ENCODE peak calls at places on chromosomes 16 and 17, in nine cellular contexts. I is stomach, H is suprapubic skin, E is transverse colon, G is A549, L is tibial nerve, P is esophagus muscularis mucosa, Q is ovary, U is H1. X is an unnamed sample.

GRCh38 chr16:86357950-86358349 is 152.4 kb upstream of the FOXF1 start:
- DNase-seq in E (no peak), G (no peak), Q (no peak), I (no peak), L (no peak), U (no peak), H (no peak), P (no peak), X (no peak)

GRCh38 chr17:65954148-65954449 is 237.8 kb downstream of the CEP112 start:
- DNase-seq in U (no peak), G (no peak), E (no peak), L (no peak), I (no peak), P (no peak), Q (no peak), H (no peak), X (no peak)

GRCh38 chr16:4316732-4317461 is 1.0 kb downstream of the GLIS2 start:
- DNase-seq in E (peak), P (no peak), U (no peak), Q (peak), L (no peak), H (no peak), G (peak), I (peak), X (peak)

GRCh38 chr17:18974407-18975149 is 22.6 kb downstream of the SLC5A10 start:
- DNase-seq in L (no peak), I (no peak), H (no peak), U (no peak), E (no peak), Q (no peak), P (no peak), G (no peak), X (no peak)

GRCh38 chr17:62051053-62051452 is 14.0 kb downstream of the MED13 start:
- DNase-seq in U (no peak), H (no peak), G (no peak), Q (no peak), E (no peak), P (no peak), I (no peak), L (no peak), X (no peak)

GRCh38 chr17:40063034-40063765 is 435 bp downstream of the THRA start:
- DNase-seq in U (no peak), Q (peak), E (peak), L (peak), H (peak), I (peak), P (peak), G (no peak), X (peak)

GRCh38 chr16:27437946-27438345 is 36.0 kb downstream of the IL21R start:
- DNase-seq in I (no peak), Q (no peak), H (peak), L (no peak), G (no peak), U (no peak), P (no peak), E (no peak), X (peak)

GRCh38 chr17:82330322-82331239 is 3.0 kb downstream of the SECTM1 start:
- DNase-seq in G (peak), L (no peak), U (no peak), H (no peak), P (no peak), E (peak), Q (no peak), I (no peak), X (no peak)

GRCh38 chr17:41420134-41420533 is 4.3 kb downstream of the KRT37 start:
- DNase-seq in G (no peak), H (no peak), U (no peak), E (no peak), P (no peak), I (no peak), L (no peak), Q (no peak), X (no peak)

GRCh38 chr17:67378444-67379250 is 1.6 kb downstream of the PITPNC1 start:
- DNase-seq in L (peak), P (peak), Q (peak), G (peak), U (no peak), I (peak), E (peak), H (peak), X (peak)

GRCh38 chr16:70694517-70695218 is 8.8 kb upstream of the MTSS2 start:
- DNase-seq in E (no peak), P (no peak), L (no peak), U (no peak), H (no peak), I (no peak), Q (no peak), G (no peak), X (no peak)

GRCh38 chr16:9139965-9140364 is 48.5 kb downstream of the HAPSTR1 start:
- DNase-seq in G (peak), I (no peak), H (no peak), U (no peak), E (no peak), L (no peak), P (no peak), Q (no peak), X (no peak)

GRCh38 chr17:43661699-43662431 is at the start of gene MEOX1:
- DNase-seq in U (no peak), L (no peak), H (no peak), Q (no peak), P (no peak), I (no peak), E (no peak), G (no peak), X (no peak)

GRCh38 chr17:61770043-61770442 is 93.3 kb downstream of the BRIP1 start:
- DNase-seq in P (no peak), G (no peak), U (no peak), E (no peak), I (no peak), Q (no peak), L (no peak), H (no peak), X (no peak)

GRCh38 chr17:72426948-72427760 is 306.3 kb downstream of the SOX9 start:
- DNase-seq in H (no peak), P (no peak), G (no peak), Q (no peak), E (peak), U (no peak), L (no peak), I (peak), X (no peak)

GRCh38 chr17:76524598-76525512 is 12.7 kb downstream of the CYGB start:
- DNase-seq in Q (peak), U (no peak), P (no peak), L (no peak), E (peak), G (peak), H (no peak), I (peak), X (no peak)

GRCh38 chr17:44293509-44294226 is 14.7 kb upstream of the RUNDC3A start:
- DNase-seq in E (no peak), I (no peak), U (no peak), Q (no peak), L (no peak), P (no peak), H (no peak), G (no peak), X (no peak)

GRCh38 chr17:48715496-48716399 is 6.6 kb downstream of the PRAC1 start:
- DNase-seq in U (no peak), E (no peak), I (no peak), P (no peak), L (no peak), H (peak), G (no peak), Q (no peak), X (peak)

GRCh38 chr16:14310519-14310991 is 239.4 kb downstream of the MRTFB start:
- DNase-seq in U (no peak), E (peak), L (no peak), I (no peak), H (no peak), P (no peak), Q (no peak), G (peak), X (no peak)

GRCh38 chr17:39754958-39755549 is 17.3 kb downstream of the GRB7 start:
- DNase-seq in G (no peak), I (no peak), E (peak), L (peak), H (no peak), P (no peak), U (no peak), Q (peak), X (peak)

GRCh38 chr17:36481829-36482228 is 4.7 kb upstream of the ZNHIT3 start:
- DNase-seq in E (no peak), L (no peak), G (no peak), P (no peak), I (no peak), U (no peak), H (no peak), Q (no peak), X (no peak)

GRCh38 chr17:35448214-35448898 is at the start of gene SLFN13:
- DNase-seq in Q (peak), U (peak), I (peak), H (peak), E (peak), P (no peak), L (peak), G (peak), X (peak)

DNA sequence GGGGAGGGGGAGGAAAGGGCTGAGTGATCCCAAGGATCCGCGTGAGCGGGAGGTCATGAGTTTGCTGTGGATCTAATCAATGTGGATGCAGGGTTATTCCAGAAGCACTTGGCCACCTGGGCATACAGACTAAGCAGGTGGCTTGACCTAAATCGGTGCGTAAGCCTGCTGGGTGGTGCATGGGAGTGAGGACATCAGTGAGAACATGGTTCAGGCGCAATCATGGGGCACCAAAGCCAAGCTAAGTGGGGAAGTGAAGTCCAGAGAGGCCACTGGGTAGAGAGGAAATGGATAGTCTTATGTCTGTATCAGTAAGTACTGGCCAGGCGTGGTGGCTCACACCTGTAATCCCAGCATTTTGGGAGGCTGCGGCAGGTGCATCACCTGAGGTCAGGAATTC is 18.9 kb upstream of the MFSD6L start:
- DNase-seq in L (no peak), H (peak), U (no peak), I (no peak), P (peak), E (no peak), G (no peak), Q (no peak), X (peak)
- TF ChIP-seq EP300 in L (no peak), H (no peak), U (no peak), I (no peak), P (no peak), E (no peak), G (no peak), Q (no peak), X (no peak)

GRCh38 chr16:31335431-31335830 is 19.5 kb upstream of the ITGAX start:
- DNase-seq in G (no peak), I (no peak), L (no peak), E (no peak), P (no peak), H (no peak), U (no peak), Q (no peak), X (peak)

GRCh38 chr16:31334934-31335333 is 20.0 kb upstream of the ITGAX start:
- DNase-seq in U (no peak), G (no peak), L (no peak), I (no peak), P (no peak), E (no peak), H (no peak), Q (no peak), X (peak)

GRCh38 chr16:31332544-31332943 is 22.4 kb upstream of the ITGAX start:
- DNase-seq in G (no peak), H (no peak), Q (no peak), E (no peak), U (no peak), P (no peak), I (no peak), L (no peak), X (no peak)

GRCh38 chr16:31331807-31332301 is 23.1 kb upstream of the ITGAX start:
- DNase-seq in Q (no peak), L (no peak), G (no peak), P (peak), U (no peak), H (no peak), I (no peak), E (no peak), X (peak)

GRCh38 chr16:31333686-31334649 is 21.0 kb upstream of the ITGAX start:
- DNase-seq in G (peak), L (no peak), P (peak), Q (no peak), I (no peak), E (no peak), U (no peak), H (no peak), X (peak)
- TF ChIP-seq EP300 in G (no peak), L (no peak), P (no peak), Q (no peak), I (no peak), E (no peak), U (no peak), H (no peak), X (no peak)

GRCh38 chr16:6524501-6524900 is 808.1 kb upstream of the RBFOX1 start:
- DNase-seq in I (no peak), U (no peak), L (no peak), H (no peak), G (no peak), Q (no peak), P (peak), E (no peak), X (no peak)
- TF ChIP-seq EP300 in I (no peak), U (no peak), L (no peak), H (no peak), G (no peak), Q (no peak), P (no peak), E (no peak), X (no peak)

GRCh38 chr16:23595951-23596720 is at the start of gene NDUFAB1:
- DNase-seq in H (peak), I (peak), P (peak), G (peak), Q (peak), U (peak), L (peak), E (peak), X (peak)

GRCh38 chr16:23595246-23595950 is 718 bp downstream of the NDUFAB1 start:
- DNase-seq in U (no peak), P (no peak), G (no peak), L (no peak), I (no peak), Q (no peak), H (no peak), E (peak), X (no peak)

GRCh38 chr16:23594186-23594585 is 1.9 kb downstream of the NDUFAB1 start:
- DNase-seq in P (no peak), I (no peak), Q (no peak), U (no peak), G (no peak), H (no peak), E (no peak), L (no peak), X (no peak)

GRCh38 chr16:23597003-23597756 is 1.1 kb upstream of the NDUFAB1 start:
- DNase-seq in Q (no peak), H (no peak), I (no peak), G (peak), L (no peak), P (no peak), E (peak), U (peak), X (peak)
- TF ChIP-seq EP300 in Q (no peak), H (no peak), I (no peak), G (no peak), L (no peak), P (no peak), E (no peak), U (no peak), X (no peak)

GRCh38 chr17:10730956-10731879 is 1.4 kb upstream of the TMEM220 start:
- DNase-seq in U (no peak), E (no peak), G (no peak), L (no peak), Q (peak), P (no peak), H (peak), I (peak), X (no peak)
- TF ChIP-seq EP300 in U (no peak), E (no peak), G (no peak), L (no peak), Q (no peak), P (no peak), H (no peak), I (no peak), X (no peak)

GRCh38 chr16:57240872-57241271 is 4.2 kb upstream of the ARL2BP start:
- DNase-seq in L (no peak), E (no peak), G (no peak), U (no peak), I (no peak), Q (no peak), H (no peak), P (no peak), X (no peak)
- TF ChIP-seq EP300 in L (no peak), E (no peak), G (no peak), U (no peak), I (no peak), Q (no peak), H (no peak), P (no peak), X (no peak)

DNA sequence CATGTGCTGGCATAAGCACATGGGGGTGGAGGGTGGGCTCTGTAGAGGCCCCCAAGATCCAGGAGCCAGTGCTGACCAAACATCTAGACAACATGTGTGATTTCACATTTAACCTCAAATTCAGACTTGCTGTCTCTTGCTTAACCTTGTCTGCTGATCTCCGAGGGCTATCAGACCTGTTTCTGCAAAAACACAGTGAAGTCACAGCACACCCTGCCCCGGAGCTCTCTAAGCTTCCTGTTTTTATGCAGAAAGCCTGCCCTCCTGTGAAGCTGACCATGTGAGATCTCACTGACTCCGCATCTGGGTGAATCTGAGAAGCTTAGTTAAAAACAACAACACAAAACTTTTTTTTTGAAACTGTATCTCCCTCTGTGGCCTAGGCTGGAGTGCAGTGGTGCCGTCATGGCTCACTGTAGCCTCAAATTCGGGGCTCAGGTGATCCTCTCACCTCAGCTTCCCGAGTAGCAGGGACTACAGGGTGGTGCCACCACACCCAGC is 6.6 kb upstream of the DPEP2 start:
- DNase-seq in P (no peak), Q (no peak), E (peak), L (peak), U (no peak), G (no peak), I (peak), H (no peak), X (no peak)
- TF ChIP-seq EP300 in P (no peak), Q (no peak), E (no peak), L (no peak), U (no peak), G (no peak), I (no peak), H (no peak), X (no peak)

GRCh38 chr17:8001976-8002645 is at the start of gene GUCY2D:
- DNase-seq in P (no peak), G (no peak), E (peak), I (no peak), U (no peak), L (no peak), H (no peak), Q (no peak), X (no peak)

GRCh38 chr17:7992924-7993323 is 9.5 kb upstream of the GUCY2D start:
- DNase-seq in G (peak), L (no peak), I (no peak), Q (no peak), P (no peak), U (no peak), E (no peak), H (no peak), X (peak)

GRCh38 chr17:7992516-7992915 is 9.9 kb upstream of the GUCY2D start:
- DNase-seq in P (no peak), L (no peak), G (no peak), H (no peak), Q (no peak), I (no peak), E (no peak), U (no peak), X (peak)

GRCh38 chr17:7993972-7994589 is 8.3 kb upstream of the GUCY2D start:
- DNase-seq in L (no peak), U (no peak), H (no peak), E (no peak), G (no peak), Q (no peak), I (no peak), P (no peak), X (peak)

DNA sequence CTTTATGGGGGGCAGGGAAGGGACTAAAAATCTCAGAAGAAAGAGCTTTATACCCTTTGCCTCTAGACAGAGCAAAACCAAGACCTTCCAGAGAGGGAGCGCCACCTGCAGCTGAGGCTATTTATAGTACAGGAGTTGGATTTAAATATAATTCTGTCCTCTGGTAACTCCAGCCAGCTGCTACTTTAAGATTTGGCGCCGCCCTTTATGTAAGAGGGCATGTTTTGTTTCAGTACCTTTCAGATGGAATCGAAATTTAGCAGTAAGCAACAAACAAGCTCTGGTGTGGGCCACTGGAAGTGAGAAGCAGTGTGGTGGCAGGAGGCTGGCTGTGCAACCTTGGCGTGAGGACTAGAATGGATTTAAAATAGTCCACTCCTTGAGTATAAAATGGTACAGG is 5.2 kb upstream of the GUCY2D start:
- DNase-seq in P (no peak), I (peak), L (no peak), H (no peak), E (peak), G (peak), Q (no peak), U (no peak), X (peak)
- TF ChIP-seq EP300 in P (no peak), I (no peak), L (no peak), H (no peak), E (no peak), G (no peak), Q (no peak), U (no peak), X (no peak)